ENCODE peak calls at places on chromosomes 1 and 21, in five cellular contexts. One of them, this sample, is unnamed.

GRCh38 chr1:117810553-117810952 is 118.9 kb downstream of the GDAP2 start:
- DNase-seq in fibroblast of lung: peak
- DNase-seq in glutamatergic neuron: no peak
- DNase-seq in fibroblast of villous mesenchyme: peak
- DNase-seq in choroid plexus epithelial cell: no peak
- DNase-seq in this sample: no peak

GRCh38 chr1:29703596-29703995 is 467.3 kb downstream of the PTPRU start:
- DNase-seq in fibroblast of lung: peak
- DNase-seq in glutamatergic neuron: peak
- DNase-seq in fibroblast of villous mesenchyme: peak
- DNase-seq in choroid plexus epithelial cell: peak
- DNase-seq in this sample: no peak

GRCh38 chr1:161180643-161181042 is 3.3 kb upstream of the B4GALT3 start:
- DNase-seq in fibroblast of lung: peak
- DNase-seq in glutamatergic neuron: no peak
- DNase-seq in fibroblast of villous mesenchyme: peak
- DNase-seq in choroid plexus epithelial cell: peak
- DNase-seq in this sample: no peak

GRCh38 chr1:156225677-156226014 is 12.8 kb downstream of the PMF1 start:
- DNase-seq in fibroblast of lung: no peak
- DNase-seq in glutamatergic neuron: no peak
- DNase-seq in fibroblast of villous mesenchyme: no peak
- DNase-seq in choroid plexus epithelial cell: no peak
- DNase-seq in this sample: no peak

GRCh38 chr1:150563340-150564038 is 14.3 kb downstream of the ADAMTSL4 start:
- DNase-seq in fibroblast of lung: no peak
- DNase-seq in glutamatergic neuron: no peak
- DNase-seq in fibroblast of villous mesenchyme: peak
- DNase-seq in choroid plexus epithelial cell: peak
- DNase-seq in this sample: no peak

GRCh38 chr1:29236993-29237905 is 927 bp downstream of the PTPRU start:
- DNase-seq in fibroblast of lung: peak
- DNase-seq in glutamatergic neuron: peak
- DNase-seq in fibroblast of villous mesenchyme: peak
- DNase-seq in choroid plexus epithelial cell: peak
- DNase-seq in this sample: peak

GRCh38 chr1:6488602-6489382 is 2.7 kb downstream of the PLEKHG5 start:
- DNase-seq in fibroblast of lung: no peak
- DNase-seq in glutamatergic neuron: no peak
- DNase-seq in fibroblast of villous mesenchyme: no peak
- DNase-seq in choroid plexus epithelial cell: no peak
- DNase-seq in this sample: no peak

GRCh38 chr1:242890211-242890741 is 364.8 kb downstream of the CEP170 start:
- DNase-seq in fibroblast of lung: no peak
- DNase-seq in glutamatergic neuron: peak
- DNase-seq in fibroblast of villous mesenchyme: no peak
- DNase-seq in choroid plexus epithelial cell: peak
- DNase-seq in this sample: no peak

GRCh38 chr1:17276568-17276967 is 27.7 kb downstream of the PADI3 start:
- DNase-seq in fibroblast of lung: no peak
- DNase-seq in glutamatergic neuron: no peak
- DNase-seq in fibroblast of villous mesenchyme: no peak
- DNase-seq in choroid plexus epithelial cell: peak
- DNase-seq in this sample: no peak

GRCh38 chr1:162617513-162617912 is 14.8 kb upstream of the DDR2 start:
- DNase-seq in fibroblast of lung: no peak
- DNase-seq in glutamatergic neuron: no peak
- DNase-seq in fibroblast of villous mesenchyme: no peak
- DNase-seq in choroid plexus epithelial cell: no peak
- DNase-seq in this sample: no peak

GRCh38 chr1:113783254-113784103 is 24.2 kb upstream of the PHTF1 start:
- DNase-seq in fibroblast of lung: peak
- DNase-seq in glutamatergic neuron: no peak
- DNase-seq in fibroblast of villous mesenchyme: peak
- DNase-seq in choroid plexus epithelial cell: peak
- DNase-seq in this sample: no peak

GRCh38 chr1:240737761-240738265 is 125.9 kb upstream of the GREM2 start:
- DNase-seq in fibroblast of lung: no peak
- DNase-seq in glutamatergic neuron: no peak
- DNase-seq in fibroblast of villous mesenchyme: no peak
- DNase-seq in choroid plexus epithelial cell: no peak
- DNase-seq in this sample: no peak

GRCh38 chr1:179586107-179586823 is 5.4 kb upstream of the TDRD5 start:
- DNase-seq in fibroblast of lung: peak
- DNase-seq in glutamatergic neuron: peak
- DNase-seq in fibroblast of villous mesenchyme: peak
- DNase-seq in choroid plexus epithelial cell: peak
- DNase-seq in this sample: no peak

GRCh38 chr1:230030122-230030821 is 36.8 kb upstream of the GALNT2 start:
- DNase-seq in fibroblast of lung: no peak
- DNase-seq in glutamatergic neuron: no peak
- DNase-seq in fibroblast of villous mesenchyme: no peak
- DNase-seq in choroid plexus epithelial cell: no peak
- DNase-seq in this sample: no peak

GRCh38 chr1:46456411-46456963 is 33.1 kb upstream of the DMBX1 start:
- DNase-seq in fibroblast of lung: peak
- DNase-seq in glutamatergic neuron: no peak
- DNase-seq in fibroblast of villous mesenchyme: peak
- DNase-seq in choroid plexus epithelial cell: no peak
- DNase-seq in this sample: no peak

GRCh38 chr1:17561561-17561985 is 22.1 kb downstream of the ARHGEF10L start:
- DNase-seq in fibroblast of lung: peak
- DNase-seq in glutamatergic neuron: no peak
- DNase-seq in fibroblast of villous mesenchyme: no peak
- DNase-seq in choroid plexus epithelial cell: no peak
- DNase-seq in this sample: no peak

GRCh38 chr21:37365657-37366487 is 701 bp upstream of the DYRK1A start:
- DNase-seq in fibroblast of lung: peak
- DNase-seq in glutamatergic neuron: peak
- DNase-seq in fibroblast of villous mesenchyme: peak
- DNase-seq in choroid plexus epithelial cell: peak
- DNase-seq in this sample: no peak

GRCh38 chr21:45985471-45986315 is 4.1 kb downstream of the COL6A1 start:
- DNase-seq in fibroblast of lung: no peak
- DNase-seq in glutamatergic neuron: no peak
- DNase-seq in fibroblast of villous mesenchyme: no peak
- DNase-seq in choroid plexus epithelial cell: no peak
- DNase-seq in this sample: no peak

GRCh38 chr1:200035397-200035955 is 8.0 kb downstream of the NR5A2 start:
- DNase-seq in fibroblast of lung: no peak
- DNase-seq in glutamatergic neuron: no peak
- DNase-seq in fibroblast of villous mesenchyme: no peak
- DNase-seq in choroid plexus epithelial cell: no peak
- DNase-seq in this sample: no peak

GRCh38 chr1:110106013-110106941 is 6.0 kb upstream of the UBL4B start:
- DNase-seq in fibroblast of lung: peak
- DNase-seq in glutamatergic neuron: peak
- DNase-seq in fibroblast of villous mesenchyme: peak
- DNase-seq in choroid plexus epithelial cell: peak
- DNase-seq in this sample: peak

GRCh38 chr1:16122361-16122881 is 33.4 kb downstream of the EPHA2 start:
- DNase-seq in fibroblast of lung: no peak
- DNase-seq in glutamatergic neuron: no peak
- DNase-seq in fibroblast of villous mesenchyme: no peak
- DNase-seq in choroid plexus epithelial cell: peak
- DNase-seq in this sample: no peak

GRCh38 chr1:99590578-99591209 is 55.2 kb upstream of the PALMD start:
- DNase-seq in fibroblast of lung: peak
- DNase-seq in glutamatergic neuron: no peak
- DNase-seq in fibroblast of villous mesenchyme: peak
- DNase-seq in choroid plexus epithelial cell: peak
- DNase-seq in this sample: no peak

GRCh38 chr1:9881838-9882249 is 28.2 kb downstream of the CTNNBIP1 start:
- DNase-seq in fibroblast of lung: peak
- DNase-seq in glutamatergic neuron: no peak
- DNase-seq in fibroblast of villous mesenchyme: peak
- DNase-seq in choroid plexus epithelial cell: peak
- DNase-seq in this sample: no peak

GRCh38 chr1:205701891-205702290 is 21.6 kb upstream of the SLC45A3 start:
- DNase-seq in fibroblast of lung: no peak
- DNase-seq in glutamatergic neuron: no peak
- DNase-seq in fibroblast of villous mesenchyme: no peak
- DNase-seq in choroid plexus epithelial cell: no peak
- DNase-seq in this sample: no peak

GRCh38 chr1:231899046-231899445 is 272.5 kb downstream of the DISC1 start:
- DNase-seq in fibroblast of lung: no peak
- DNase-seq in glutamatergic neuron: no peak
- DNase-seq in fibroblast of villous mesenchyme: no peak
- DNase-seq in choroid plexus epithelial cell: no peak
- DNase-seq in this sample: no peak

GRCh38 chr21:23026878-23027277 is 2028.7 kb downstream of the NCAM2 start:
- DNase-seq in fibroblast of lung: no peak
- DNase-seq in glutamatergic neuron: no peak
- DNase-seq in fibroblast of villous mesenchyme: no peak
- DNase-seq in choroid plexus epithelial cell: no peak
- DNase-seq in this sample: no peak
- TF ChIP-seq CTCF in fibroblast of lung: no peak
- TF ChIP-seq CTCF in glutamatergic neuron: no peak
- TF ChIP-seq CTCF in fibroblast of villous mesenchyme: no peak
- TF ChIP-seq CTCF in choroid plexus epithelial cell: no peak
- TF ChIP-seq CTCF in this sample: no peak

GRCh38 chr1:107051266-107051665 is 5.2 kb upstream of the PRMT6 start:
- DNase-seq in fibroblast of lung: no peak
- DNase-seq in glutamatergic neuron: no peak
- DNase-seq in fibroblast of villous mesenchyme: no peak
- DNase-seq in choroid plexus epithelial cell: no peak
- DNase-seq in this sample: no peak

GRCh38 chr1:107048255-107048654 is 8.2 kb upstream of the PRMT6 start:
- DNase-seq in fibroblast of lung: no peak
- DNase-seq in glutamatergic neuron: no peak
- DNase-seq in fibroblast of villous mesenchyme: no peak
- DNase-seq in choroid plexus epithelial cell: no peak
- DNase-seq in this sample: no peak

DNA sequence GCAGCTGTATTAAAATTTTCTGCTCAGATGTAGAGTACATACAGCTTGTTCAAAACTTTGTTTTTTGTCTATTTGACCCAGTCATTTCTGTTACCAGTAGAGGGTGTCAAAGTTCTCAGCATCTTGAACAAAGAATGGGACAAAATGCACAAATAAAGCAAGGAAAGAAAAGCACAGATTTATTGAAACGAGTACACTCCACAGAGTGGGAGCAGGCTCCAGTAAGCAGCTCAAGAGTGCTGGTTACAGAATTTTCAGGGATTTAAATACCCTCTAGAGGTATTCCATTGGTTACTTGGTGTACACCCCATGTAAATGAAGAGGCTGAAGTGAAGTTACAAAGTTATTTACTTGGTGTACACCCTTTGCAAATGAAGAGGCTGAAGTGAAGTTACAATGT is 8.9 kb upstream of the PRMT6 start:
- DNase-seq in fibroblast of lung: no peak
- DNase-seq in glutamatergic neuron: no peak
- DNase-seq in fibroblast of villous mesenchyme: no peak
- DNase-seq in choroid plexus epithelial cell: no peak
- DNase-seq in this sample: no peak
- TF ChIP-seq CTCF in fibroblast of lung: no peak
- TF ChIP-seq CTCF in glutamatergic neuron: no peak
- TF ChIP-seq CTCF in fibroblast of villous mesenchyme: no peak
- TF ChIP-seq CTCF in choroid plexus epithelial cell: no peak
- TF ChIP-seq CTCF in this sample: no peak

DNA sequence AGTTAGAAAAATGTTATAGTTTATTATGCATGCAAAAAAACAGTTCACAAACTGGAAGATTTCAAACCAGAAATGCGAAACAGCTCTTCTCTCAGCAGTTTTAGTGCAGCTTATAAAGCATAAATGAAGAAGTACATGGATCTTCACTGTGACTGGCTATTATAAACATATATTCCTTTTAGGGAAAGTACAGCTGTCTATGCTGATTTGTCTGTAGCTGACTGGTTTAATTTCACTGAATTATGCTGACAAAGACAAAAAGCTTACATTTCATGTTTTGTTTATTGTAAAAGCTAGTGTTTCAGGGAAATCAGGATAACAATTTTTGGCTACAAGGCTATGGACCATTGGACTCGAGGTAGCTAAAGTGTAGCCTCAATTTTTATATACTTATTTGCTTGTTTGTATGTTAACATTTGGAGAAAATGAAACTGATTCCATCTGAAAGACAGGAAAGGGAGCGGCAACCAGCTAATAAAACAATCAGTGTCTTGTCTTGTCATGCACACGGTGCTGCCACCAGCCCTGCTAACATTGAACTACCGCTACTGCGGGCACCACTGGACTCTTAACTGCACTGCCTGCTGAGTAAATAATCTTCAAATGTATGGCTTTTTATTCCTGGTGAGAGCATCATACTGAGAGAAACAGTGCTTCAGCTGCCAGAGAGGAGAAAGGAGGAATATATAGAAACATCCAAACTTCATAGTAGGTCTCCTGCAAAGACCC is 480.1 kb downstream of the COL11A1 start:
- DNase-seq in fibroblast of lung: no peak
- DNase-seq in glutamatergic neuron: no peak
- DNase-seq in fibroblast of villous mesenchyme: no peak
- DNase-seq in choroid plexus epithelial cell: peak
- DNase-seq in this sample: no peak
- TF ChIP-seq CTCF in fibroblast of lung: no peak
- TF ChIP-seq CTCF in glutamatergic neuron: no peak
- TF ChIP-seq CTCF in fibroblast of villous mesenchyme: no peak
- TF ChIP-seq CTCF in choroid plexus epithelial cell: no peak
- TF ChIP-seq CTCF in this sample: no peak

DNA sequence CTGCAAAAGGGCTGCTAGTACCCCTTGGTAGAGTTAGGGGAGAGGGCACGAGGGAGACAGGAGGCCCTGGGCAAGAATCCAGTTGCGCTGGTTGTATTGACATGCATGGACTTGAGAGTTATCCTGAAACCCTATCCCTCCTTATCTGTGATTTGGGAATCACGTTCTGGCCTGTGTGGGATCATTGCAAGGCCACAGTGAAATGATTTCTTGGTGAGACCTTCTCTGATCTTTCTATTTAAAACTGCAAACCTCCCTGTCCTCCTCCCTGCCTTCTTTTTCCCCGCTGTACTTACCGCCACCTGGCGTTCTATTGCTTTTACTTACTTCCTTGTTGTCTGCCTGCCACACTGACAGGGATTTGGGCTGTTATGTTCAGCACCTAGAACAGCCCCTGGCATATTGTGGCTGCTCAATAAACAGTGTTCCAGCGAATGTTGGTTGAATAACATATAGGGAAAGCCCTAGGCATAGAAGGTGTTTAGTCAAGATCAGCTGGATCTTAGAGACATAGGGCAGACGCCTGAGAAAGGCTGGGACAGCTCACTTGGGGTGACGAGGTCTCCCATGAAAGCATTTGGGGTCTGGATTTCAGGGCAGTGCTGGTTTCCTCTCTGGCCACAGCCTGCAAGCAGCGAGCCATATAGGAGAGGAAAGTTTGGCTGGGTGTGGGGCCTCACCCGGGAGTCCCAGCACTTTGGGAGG is 25.6 kb downstream of the ALPL start:
- DNase-seq in fibroblast of lung: peak
- DNase-seq in glutamatergic neuron: no peak
- DNase-seq in fibroblast of villous mesenchyme: peak
- DNase-seq in choroid plexus epithelial cell: peak
- DNase-seq in this sample: no peak
- TF ChIP-seq CTCF in fibroblast of lung: peak
- TF ChIP-seq CTCF in glutamatergic neuron: peak
- TF ChIP-seq CTCF in fibroblast of villous mesenchyme: peak
- TF ChIP-seq CTCF in choroid plexus epithelial cell: peak
- TF ChIP-seq CTCF in this sample: no peak